ENCODE peak calls at places on chromosomes 13 and 19, in six cellular contexts. F is fibroblast of lung, U is Peyer's patch, Q is colonic mucosa, L is HCT116, Y is transverse colon. W is an unnamed sample. For H3K4me1, the result is how much of the 10 kb centered on the place peaks cover.

GRCh38 chr19:10603873-10604459 is 16.9 kb upstream of the AP1M2 start:
- DNase-seq in F (no peak), U (no peak), Q (no peak), L (no peak), Y (peak), W (no peak)

GRCh38 chr13:77168232-77168631 is 141.3 kb upstream of the FBXL3 start:
- DNase-seq in F (no peak), U (no peak), Q (peak), L (no peak), Y (peak), W (peak)

GRCh38 chr13:32824671-32825070 is 191.6 kb upstream of the KL start:
- DNase-seq in F (peak), U (no peak), Q (no peak), L (peak), Y (no peak), W (peak)

GRCh38 chr19:47151627-47152026 is 21.0 kb downstream of the SAE1 start:
- DNase-seq in F (no peak), U (no peak), Q (no peak), L (no peak), Y (no peak), W (no peak)

GRCh38 chr13:95644611-95645052 is at the start of gene DZIP1:
- DNase-seq in F (peak), U (peak), Q (peak), L (no peak), Y (peak), W (peak)

GRCh38 chr13:109144693-109145437 is 515.5 kb downstream of the MYO16 start:
- DNase-seq in F (no peak), U (no peak), Q (no peak), L (no peak), Y (no peak), W (no peak)

GRCh38 chr13:42803563-42804212 is 22.3 kb downstream of the FAM216B start:
- DNase-seq in F (peak), U (no peak), Q (no peak), L (no peak), Y (no peak), W (no peak)

GRCh38 chr19:38734426-38735256 is 9.6 kb downstream of the CAPN12 start:
- DNase-seq in F (no peak), U (peak), Q (peak), L (no peak), Y (peak), W (peak)

GRCh38 chr13:48038763-48039162 is 1.2 kb downstream of the NUDT15 start:
- DNase-seq in F (no peak), U (no peak), Q (no peak), L (no peak), Y (no peak), W (no peak)

GRCh38 chr13:23618341-23618740 is 48.1 kb downstream of the TNFRSF19 start:
- DNase-seq in F (peak), U (no peak), Q (no peak), L (no peak), Y (no peak), W (peak)

GRCh38 chr13:50250403-50250802 is 235.2 kb downstream of the KCNRG start:
- DNase-seq in F (no peak), U (no peak), Q (no peak), L (no peak), Y (no peak), W (no peak)

GRCh38 chr19:2123682-2124387 is 27.1 kb downstream of the IZUMO4 start:
- DNase-seq in F (no peak), U (no peak), Q (no peak), L (no peak), Y (no peak), W (peak)

GRCh38 chr13:92012787-92013186 is 614.4 kb downstream of the GPC5 start:
- DNase-seq in F (no peak), U (no peak), Q (no peak), L (no peak), Y (no peak), W (no peak)

GRCh38 chr13:33590936-33591335 is 227.0 kb upstream of the RFC3 start:
- DNase-seq in F (no peak), U (no peak), Q (no peak), L (no peak), Y (no peak), W (no peak)

GRCh38 chr19:51688665-51689571 is 4.2 kb upstream of the SPACA6 start:
- DNase-seq in F (peak), U (peak), Q (peak), L (peak), Y (peak), W (peak)

GRCh38 chr19:35209646-35210045 is 18.9 kb downstream of the FAM187B start:
- DNase-seq in F (no peak), U (no peak), Q (peak), L (no peak), Y (no peak), W (no peak)

GRCh38 chr13:76879211-76879875 is 6.9 kb downstream of the KCTD12 start:
- DNase-seq in F (peak), U (no peak), Q (peak), L (no peak), Y (peak), W (peak)

GRCh38 chr19:17337675-17338439 is 504 bp downstream of the GTPBP3 start:
- DNase-seq in F (no peak), U (no peak), Q (peak), L (no peak), Y (no peak), W (no peak)

GRCh38 chr19:1231729-1232128 is 6.1 kb downstream of the CBARP start:
- DNase-seq in F (no peak), U (no peak), Q (no peak), L (no peak), Y (no peak), W (no peak)

GRCh38 chr19:57850553-57851017 is 926 bp downstream of the ZNF587 start:
- DNase-seq in F (peak), U (peak), Q (peak), L (no peak), Y (peak), W (peak)

GRCh38 chr19:46118136-46118535 is 6.4 kb downstream of the IGFL3 start:
- DNase-seq in F (no peak), U (no peak), Q (no peak), L (no peak), Y (no peak), W (no peak)

GRCh38 chr13:20721454-20722357 is 18.2 kb downstream of the IL17D start:
- DNase-seq in F (peak), U (no peak), Q (peak), L (no peak), Y (peak), W (peak)

GRCh38 chr13:107767119-107767518 is 448.2 kb downstream of the LIG4 start:
- DNase-seq in F (no peak), U (no peak), Q (no peak), L (no peak), Y (no peak), W (peak)

GRCh38 chr19:17687857-17688784 is at the start of gene UNC13A:
- DNase-seq in F (peak), U (no peak), Q (peak), L (no peak), Y (peak), W (peak)

GRCh38 chr13:92954746-92955145 is 271.9 kb upstream of the GPC6 start:
- DNase-seq in F (no peak), U (no peak), Q (no peak), L (no peak), Y (no peak), W (no peak)

GRCh38 chr19:38728752-38729541 is 15.3 kb downstream of the CAPN12 start:
- DNase-seq in F (no peak), U (peak), Q (no peak), L (no peak), Y (no peak), W (no peak)

GRCh38 chr19:42254083-42254849 is 662 bp downstream of the ERF start:
- DNase-seq in F (peak), U (peak), Q (peak), L (no peak), Y (peak), W (peak)

GRCh38 chr19:48111280-48111679 is 663 bp upstream of the PLA2G4C start:
- DNase-seq in F (no peak), U (peak), Q (no peak), L (no peak), Y (no peak), W (no peak)

GRCh38 chr19:52941941-52942370 is 18.7 kb upstream of the ZNF888 start:
- DNase-seq in F (peak), U (peak), Q (peak), L (no peak), Y (peak), W (peak)

GRCh38 chr13:76331948-76332712 is 554.1 kb downstream of the KCTD12 start:
- DNase-seq in F (peak), U (no peak), Q (no peak), L (no peak), Y (no peak), W (no peak)

DNA sequence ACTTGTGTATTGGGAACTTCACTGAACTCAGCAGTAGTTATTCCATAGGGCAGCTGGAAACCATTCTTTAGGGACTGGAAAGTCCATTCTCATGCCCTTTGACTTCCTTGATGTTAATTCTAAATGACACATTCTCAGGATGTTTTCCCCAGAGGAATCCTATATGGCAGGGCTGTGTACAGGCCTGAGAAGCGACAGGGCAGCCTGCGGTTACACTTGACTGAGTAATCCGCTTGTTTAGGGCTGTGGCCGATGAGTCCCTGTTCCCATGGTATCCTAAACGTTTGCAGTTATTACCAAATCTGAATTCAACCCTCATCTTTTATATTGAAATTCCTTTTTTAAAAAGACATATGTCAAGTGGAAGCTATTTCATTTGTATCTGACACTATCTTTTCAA is 83.5 kb downstream of the COL4A2 start:
- DNase-seq in F (peak), U (no peak), Q (no peak), L (no peak), Y (no peak), W (no peak)
- H3K4me1 ChIP-seq in F (half or more), U (under half), Q (under half), L (under half), Y (under half), W (under half)

GRCh38 chr13:114234266-114234644 is 442 bp upstream of the CDC16 start:
- DNase-seq in F (no peak), U (no peak), Q (no peak), L (no peak), Y (no peak), W (no peak)

GRCh38 chr13:114237415-114238112 is 2.9 kb downstream of the CDC16 start:
- DNase-seq in F (no peak), U (no peak), Q (no peak), L (no peak), Y (no peak), W (no peak)

GRCh38 chr13:114234645-114235421 is at the start of gene CDC16:
- DNase-seq in F (peak), U (peak), Q (peak), L (peak), Y (peak), W (peak)

GRCh38 chr13:114235697-114236096 is 1.0 kb downstream of the CDC16 start:
- DNase-seq in F (no peak), U (no peak), Q (no peak), L (no peak), Y (no peak), W (no peak)

DNA sequence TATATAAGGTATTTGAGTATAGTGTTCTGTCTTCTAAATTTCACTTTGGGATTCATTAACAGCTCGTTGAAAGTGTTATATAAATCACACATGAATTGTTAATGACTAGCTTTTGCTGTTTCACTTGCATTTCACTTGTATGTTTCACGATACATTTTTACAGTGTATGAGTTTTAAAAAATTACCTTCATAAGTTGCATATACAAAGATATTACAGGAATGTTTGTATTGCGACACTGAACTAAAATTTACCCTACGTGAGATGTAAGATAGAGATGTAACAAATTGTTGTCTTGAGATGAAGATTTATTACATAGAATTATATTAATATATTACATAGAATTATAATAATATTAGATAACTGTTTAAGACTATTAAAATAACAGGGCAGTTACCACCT is 1.5 kb downstream of the CDC16 start:
- DNase-seq in F (no peak), U (no peak), Q (no peak), L (no peak), Y (no peak), W (no peak)
- H3K4me3 ChIP-seq in F (peak), U (peak), Q (peak), L (peak), Y (peak), W (peak)

GRCh38 chr13:45691667-45692066 is 10.5 kb upstream of the CBY2 start:
- DNase-seq in F (no peak), U (no peak), Q (no peak), L (no peak), Y (no peak), W (no peak)

GRCh38 chr13:45690636-45691035 is 11.5 kb upstream of the CBY2 start:
- DNase-seq in F (no peak), U (no peak), Q (no peak), L (no peak), Y (no peak), W (no peak)

GRCh38 chr13:45695198-45695730 is 6.9 kb upstream of the CBY2 start:
- DNase-seq in F (no peak), U (no peak), Q (no peak), L (no peak), Y (no peak), W (no peak)

GRCh38 chr13:45696610-45697226 is 5.4 kb upstream of the CBY2 start:
- DNase-seq in F (no peak), U (no peak), Q (no peak), L (no peak), Y (no peak), W (no peak)

GRCh38 chr13:45691251-45691650 is 10.9 kb upstream of the CBY2 start:
- DNase-seq in F (no peak), U (no peak), Q (no peak), L (no peak), Y (no peak), W (no peak)
- H3K4me1 ChIP-seq in F (under half), U (under half), Q (under half), L (under half), Y (under half), W (under half)

DNA sequence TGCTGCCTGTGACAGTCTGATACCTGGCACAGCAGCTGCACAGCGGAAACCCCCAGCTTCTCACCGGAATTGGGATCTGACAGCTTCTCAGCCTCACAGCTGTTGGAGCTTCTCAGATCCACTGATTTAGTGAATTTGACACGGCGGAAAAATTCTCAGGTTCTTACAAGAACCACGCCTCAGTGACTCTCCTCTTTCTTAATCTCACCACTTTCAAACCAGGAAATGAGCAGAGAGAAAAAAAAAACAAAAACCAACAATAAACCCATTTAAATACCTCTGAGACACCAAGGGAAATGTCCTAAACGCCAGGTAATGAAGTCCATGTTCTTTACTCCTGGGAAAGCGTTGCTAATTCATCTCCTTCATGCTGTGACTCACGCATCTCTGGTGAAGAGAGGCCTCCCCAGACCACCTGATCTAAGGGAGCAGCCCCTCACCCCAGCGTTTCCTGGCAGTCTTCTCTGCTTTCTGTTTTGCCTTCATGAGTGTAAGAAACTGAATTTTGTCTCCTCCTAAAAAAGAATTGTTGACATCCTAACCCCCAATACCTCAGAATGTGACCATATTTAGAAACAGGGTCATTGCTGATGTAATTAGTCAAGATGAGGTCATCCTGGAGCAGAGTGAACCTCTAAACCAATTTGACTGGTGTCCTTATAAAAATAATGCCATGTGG is 15.9 kb upstream of the IZUMO2 start:
- DNase-seq in F (no peak), U (no peak), Q (no peak), L (no peak), Y (no peak), W (no peak)
- H3K4me3 ChIP-seq in F (no peak), U (no peak), Q (peak), L (no peak), Y (no peak), W (no peak)

GRCh38 chr19:5943623-5944022 is 29.6 kb downstream of the CAPS start:
- DNase-seq in F (peak), U (no peak), Q (no peak), L (no peak), Y (no peak), W (peak)
- H3K4me1 ChIP-seq in F (under half), U (under half), Q (under half), L (under half), Y (under half), W (under half)

GRCh38 chr13:26881154-26881553 is 120.6 kb upstream of the GPR12 start:
- DNase-seq in F (peak), U (no peak), Q (no peak), L (no peak), Y (no peak), W (no peak)
- H3K4me3 ChIP-seq in F (no peak), U (no peak), Q (no peak), L (no peak), Y (no peak), W (no peak)

GRCh38 chr19:4859697-4860096 is 7.8 kb downstream of the PLIN3 start:
- DNase-seq in F (no peak), U (no peak), Q (no peak), L (no peak), Y (no peak), W (no peak)
- H3K4me1 ChIP-seq in F (under half), U (under half), Q (under half), L (under half), Y (under half), W (under half)

GRCh38 chr13:110308377-110309158 is 1.5 kb downstream of the COL4A2 start:
- DNase-seq in F (peak), U (no peak), Q (peak), L (no peak), Y (no peak), W (peak)

GRCh38 chr13:110306340-110306959 is 507 bp downstream of the COL4A1 start:
- DNase-seq in F (peak), U (no peak), Q (no peak), L (no peak), Y (no peak), W (peak)

GRCh38 chr13:110307697-110308376 is 753 bp downstream of the COL4A2 start:
- DNase-seq in F (peak), U (no peak), Q (no peak), L (no peak), Y (no peak), W (peak)

GRCh38 chr13:110305949-110306339 is 1.0 kb downstream of the COL4A1 start:
- DNase-seq in F (peak), U (no peak), Q (no peak), L (no peak), Y (no peak), W (no peak)

GRCh38 chr13:110306960-110307696 is at the start of the genes COL4A1 and COL4A2:
- DNase-seq in F (peak), U (peak), Q (peak), L (no peak), Y (peak), W (peak)
- H3K4me3 ChIP-seq in F (peak), U (peak), Q (peak), L (no peak), Y (peak), W (peak)

GRCh38 chr19:7706188-7706530 is 4.2 kb upstream of the FCER2 start:
- DNase-seq in F (no peak), U (no peak), Q (no peak), L (no peak), Y (no peak), W (no peak)
- H3K4me1 ChIP-seq in F (under half), U (under half), Q (under half), L (under half), Y (under half), W (under half)

W was measured in hepatocyte.